ENCODE peak calls at places on chromosomes 4 and X, in ten cellular contexts. P is ureter; X is bronchial epithelial cell; C is NCI-H748 treated with DMSO at 0.1 percent for 48 hours; S is NCI-H1105; B is epithelial cell of proximal tubule; I is central memory CD4-positive, alpha-beta T cell; Z is GM04504; T is WTC11; U is HL-60. Y is an unnamed sample.

GRCh38 chr4:124899997-124900396 is 187.5 kb upstream of the ANKRD50 start:
- DNase-seq in P (no peak), X (peak; percentile 81), C (no peak), S (no peak), B (no peak), I (no peak), Z (no peak), T (no peak), U (no peak), Y (no peak)

GRCh38 chrX:65821721-65822496 is 154.5 kb downstream of the MSN start:
- DNase-seq in P (no peak), X (no peak), C (no peak), S (peak; percentile 5), B (no peak), I (peak; percentile 17), Z (no peak), T (peak; percentile 42), U (no peak), Y (no peak)

GRCh38 chr4:152110780-152111179 is 350.0 kb upstream of the GATB start:
- DNase-seq in P (no peak), X (no peak), C (no peak), S (no peak), B (no peak), I (no peak), Z (no peak), T (no peak), U (no peak), Y (no peak)

GRCh38 chr4:1904042-1904441 is 32.8 kb downstream of the NSD2 start:
- DNase-seq in P (no peak), X (no peak), C (no peak), S (no peak), B (no peak), I (no peak), Z (no peak), T (no peak), U (no peak), Y (no peak)

GRCh38 chrX:72128881-72129280 is 2.8 kb downstream of the RTL5 start:
- DNase-seq in P (no peak), X (no peak), C (no peak), S (peak; percentile 1), B (no peak), I (no peak), Z (no peak), T (peak; percentile 55), U (no peak), Y (no peak)

GRCh38 chr4:181569553-181569952 is 673.6 kb upstream of the TENM3 start:
- DNase-seq in P (no peak), X (peak; percentile 36), C (peak; percentile 36), S (no peak), B (peak; percentile 4), I (no peak), Z (peak; percentile 22), T (no peak), U (no peak), Y (no peak)

GRCh38 chr4:141126769-141127168 is 6.5 kb downstream of the RNF150 start:
- DNase-seq in P (no peak), X (no peak), C (no peak), S (no peak), B (no peak), I (no peak), Z (no peak), T (no peak), U (no peak), Y (no peak)

GRCh38 chr4:11397819-11398610 is 30.7 kb downstream of the HS3ST1 start:
- DNase-seq in P (no peak), X (no peak), C (no peak), S (no peak), B (no peak), I (no peak), Z (no peak), T (no peak), U (no peak), Y (no peak)

GRCh38 chr4:88803600-88804096 is 106.0 kb upstream of the NAP1L5 start:
- DNase-seq in P (peak; percentile 74), X (peak; percentile 90), C (no peak), S (no peak), B (peak; percentile 78), I (peak; percentile 1), Z (peak; percentile 83), T (no peak), U (no peak), Y (no peak)

GRCh38 chr4:20615492-20616136 is 84.6 kb upstream of the PACRGL start:
- DNase-seq in P (no peak), X (peak; percentile 85), C (no peak), S (no peak), B (peak; percentile 48), I (no peak), Z (no peak), T (no peak), U (no peak), Y (no peak)

GRCh38 chrX:154403192-154403591 is 5.0 kb downstream of the RPL10 start:
- DNase-seq in P (no peak), X (no peak), C (no peak), S (no peak), B (no peak), I (no peak), Z (no peak), T (no peak), U (no peak), Y (no peak)

GRCh38 chr4:48944659-48945290 is 38.2 kb upstream of the OCIAD2 start:
- DNase-seq in P (no peak), X (peak; percentile 73), C (no peak), S (no peak), B (no peak), I (peak; percentile 9), Z (no peak), T (peak; percentile 66), U (no peak), Y (no peak)

GRCh38 chrX:71659342-71659741 is 8.0 kb upstream of the LOC101059915 start:
- DNase-seq in P (no peak), X (no peak), C (no peak), S (no peak), B (no peak), I (no peak), Z (no peak), T (no peak), U (no peak), Y (no peak)

GRCh38 chr4:6372649-6373525 is 99.5 kb downstream of the PPP2R2C start:
- DNase-seq in P (no peak), X (peak; percentile 60), C (no peak), S (peak; percentile 13), B (no peak), I (no peak), Z (no peak), T (peak; percentile 55), U (no peak), Y (no peak)

GRCh38 chr4:3291411-3291968 is 1.3 kb upstream of the RGS12 start:
- DNase-seq in P (peak; percentile 51), X (peak; percentile 23), C (no peak), S (no peak), B (no peak), I (no peak), Z (no peak), T (peak; percentile 57), U (no peak), Y (no peak)

GRCh38 chr4:5051210-5051691 is at the start of gene STK32B:
- DNase-seq in P (peak; percentile 61), X (peak; percentile 50), C (no peak), S (no peak), B (no peak), I (no peak), Z (peak; percentile 66), T (peak; percentile 70), U (no peak), Y (no peak)

Y was measured in esophagus squamous epithelium.